ENCODE peak calls at places on chromosomes 3 and 15, in six cellular contexts. One of them, this sample, is unnamed.

GRCh38 chr3:53147161-53147902 is 13.7 kb upstream of the PRKCD start:
- DNase-seq in epithelial cell of esophagus: no peak
- DNase-seq in GM23338: no peak
- DNase-seq in brain microvascular endothelial cell: no peak
- DNase-seq in coronary artery: no peak
- DNase-seq in GM12865: no peak
- DNase-seq in this sample: no peak

GRCh38 chr3:58459160-58459559 is 25.5 kb upstream of the PDHB start:
- DNase-seq in GM23338: no peak
- DNase-seq in GM12865: no peak
- DNase-seq in epithelial cell of esophagus: peak; percentile 76
- DNase-seq in coronary artery: no peak
- DNase-seq in brain microvascular endothelial cell: no peak
- DNase-seq in this sample: no peak

GRCh38 chr15:69074843-69075224 is 60.3 kb downstream of the NOX5 start:
- DNase-seq in GM12865: no peak
- DNase-seq in brain microvascular endothelial cell: no peak
- DNase-seq in GM23338: peak; percentile 77
- DNase-seq in epithelial cell of esophagus: no peak
- DNase-seq in coronary artery: no peak
- DNase-seq in this sample: no peak

GRCh38 chr15:63246691-63247464 is 30.5 kb upstream of the APH1B start:
- DNase-seq in epithelial cell of esophagus: peak; percentile 97
- DNase-seq in brain microvascular endothelial cell: peak; percentile 36
- DNase-seq in GM12865: no peak
- DNase-seq in coronary artery: no peak
- DNase-seq in GM23338: no peak
- DNase-seq in this sample: no peak

GRCh38 chr3:168165390-168166269 is 69.9 kb upstream of the GOLIM4 start:
- DNase-seq in GM12865: peak; percentile 83
- DNase-seq in coronary artery: no peak
- DNase-seq in epithelial cell of esophagus: peak; percentile 78
- DNase-seq in brain microvascular endothelial cell: peak; percentile 63
- DNase-seq in GM23338: peak; percentile 79
- DNase-seq in this sample: no peak

GRCh38 chr15:68315495-68316007 is 38.0 kb downstream of the FEM1B start:
- DNase-seq in GM12865: no peak
- DNase-seq in epithelial cell of esophagus: no peak
- DNase-seq in brain microvascular endothelial cell: no peak
- DNase-seq in coronary artery: peak; percentile 72
- DNase-seq in GM23338: peak; percentile 69
- DNase-seq in this sample: no peak

GRCh38 chr3:29527251-29527650 is 246.4 kb downstream of the RBMS3 start:
- DNase-seq in GM23338: no peak
- DNase-seq in brain microvascular endothelial cell: no peak
- DNase-seq in GM12865: no peak
- DNase-seq in epithelial cell of esophagus: no peak
- DNase-seq in coronary artery: no peak
- DNase-seq in this sample: no peak

GRCh38 chr15:41904487-41905359 is 10.9 kb upstream of the SPTBN5 start:
- DNase-seq in brain microvascular endothelial cell: peak; percentile 57
- DNase-seq in coronary artery: no peak
- DNase-seq in GM12865: peak; percentile 72
- DNase-seq in GM23338: peak; percentile 82
- DNase-seq in epithelial cell of esophagus: peak; percentile 66
- DNase-seq in this sample: no peak

GRCh38 chr15:100201376-100202280 is 140.1 kb downstream of the ADAMTS17 start:
- DNase-seq in brain microvascular endothelial cell: no peak
- DNase-seq in GM12865: peak; percentile 42
- DNase-seq in coronary artery: peak; percentile 53
- DNase-seq in GM23338: no peak
- DNase-seq in epithelial cell of esophagus: no peak
- DNase-seq in this sample: no peak

GRCh38 chr3:173092038-173092437 is 49.0 kb downstream of the SPATA16 start:
- DNase-seq in coronary artery: no peak
- DNase-seq in GM23338: no peak
- DNase-seq in GM12865: no peak
- DNase-seq in epithelial cell of esophagus: no peak
- DNase-seq in brain microvascular endothelial cell: no peak
- DNase-seq in this sample: no peak